ENCODE peak calls at places on chromosomes 16 and 17, in seven cellular contexts. I is tibial artery, H is HCT116, Y is Panc1, N is fibroblast of lung, P is psoas muscle, R is adrenal gland. F is an unnamed sample.

GRCh38 chr17:45171338-45172231 is 9.9 kb downstream of the HEXIM2 start:
- DNase-seq in I (peak), H (no peak), Y (no peak), N (peak), P (peak), R (no peak), F (no peak)

GRCh38 chr16:4743217-4743897 is 9.0 kb downstream of the DNAAF8 start:
- DNase-seq in I (no peak), H (no peak), Y (no peak), N (no peak), P (no peak), R (no peak), F (no peak)

GRCh38 chr17:39123627-39124026 is 27.8 kb downstream of the PLXDC1 start:
- DNase-seq in I (no peak), H (no peak), Y (no peak), N (no peak), P (no peak), R (no peak), F (no peak)

GRCh38 chr17:4856271-4856936 is 23.3 kb downstream of the MINK1 start:
- DNase-seq in I (no peak), H (no peak), Y (no peak), N (no peak), P (no peak), R (no peak), F (no peak)

GRCh38 chr16:69870761-69871160 is 80.4 kb upstream of the CLEC18A start:
- DNase-seq in I (no peak), H (no peak), Y (no peak), N (no peak), P (no peak), R (no peak), F (no peak)

GRCh38 chr16:2096853-2097620 is 38.7 kb downstream of the PKD1 start:
- DNase-seq in I (no peak), H (no peak), Y (no peak), N (no peak), P (no peak), R (no peak), F (no peak)

GRCh38 chr17:44308865-44309264 is 464 bp downstream of the RUNDC3A start:
- DNase-seq in I (no peak), H (no peak), Y (no peak), N (no peak), P (no peak), R (no peak), F (no peak)

GRCh38 chr17:82432017-82432416 is 13.6 kb upstream of the OGFOD3 start:
- DNase-seq in I (no peak), H (no peak), Y (no peak), N (no peak), P (no peak), R (no peak), F (no peak)

GRCh38 chr17:50203086-50203485 is 1.7 kb upstream of the COL1A1 start:
- DNase-seq in I (peak), H (no peak), Y (no peak), N (peak), P (no peak), R (no peak), F (no peak)

GRCh38 chr17:50199651-50200446 is 1.6 kb downstream of the COL1A1 start:
- DNase-seq in I (peak), H (peak), Y (no peak), N (peak), P (peak), R (peak), F (peak)

GRCh38 chr17:50201226-50201854 is at the start of gene COL1A1:
- DNase-seq in I (peak), H (no peak), Y (no peak), N (peak), P (peak), R (peak), F (no peak)

GRCh38 chr17:50199211-50199633 is 2.2 kb downstream of the COL1A1 start:
- DNase-seq in I (no peak), H (no peak), Y (no peak), N (no peak), P (no peak), R (no peak), F (no peak)

GRCh38 chr17:50200447-50201225 is 795 bp downstream of the COL1A1 start:
- DNase-seq in I (peak), H (peak), Y (peak), N (peak), P (peak), R (peak), F (no peak)
- H3K27ac ChIP-seq in I (peak), H (peak), Y (peak), N (peak), P (peak), R (no peak), F (peak)

GRCh38 chr17:74215332-74215727 is 2.0 kb downstream of the TTYH2 start:
- DNase-seq in I (no peak), H (no peak), Y (no peak), N (no peak), P (peak), R (no peak), F (no peak)

GRCh38 chr17:74212913-74213791 is at the start of gene TTYH2:
- DNase-seq in I (peak), H (peak), Y (no peak), N (peak), P (peak), R (peak), F (peak)

GRCh38 chr17:74213897-74214386 is 571 bp downstream of the TTYH2 start:
- DNase-seq in I (peak), H (no peak), Y (no peak), N (no peak), P (no peak), R (no peak), F (no peak)

GRCh38 chr17:74216505-74216904 is 3.1 kb downstream of the TTYH2 start:
- DNase-seq in I (no peak), H (no peak), Y (no peak), N (no peak), P (no peak), R (no peak), F (no peak)

DNA sequence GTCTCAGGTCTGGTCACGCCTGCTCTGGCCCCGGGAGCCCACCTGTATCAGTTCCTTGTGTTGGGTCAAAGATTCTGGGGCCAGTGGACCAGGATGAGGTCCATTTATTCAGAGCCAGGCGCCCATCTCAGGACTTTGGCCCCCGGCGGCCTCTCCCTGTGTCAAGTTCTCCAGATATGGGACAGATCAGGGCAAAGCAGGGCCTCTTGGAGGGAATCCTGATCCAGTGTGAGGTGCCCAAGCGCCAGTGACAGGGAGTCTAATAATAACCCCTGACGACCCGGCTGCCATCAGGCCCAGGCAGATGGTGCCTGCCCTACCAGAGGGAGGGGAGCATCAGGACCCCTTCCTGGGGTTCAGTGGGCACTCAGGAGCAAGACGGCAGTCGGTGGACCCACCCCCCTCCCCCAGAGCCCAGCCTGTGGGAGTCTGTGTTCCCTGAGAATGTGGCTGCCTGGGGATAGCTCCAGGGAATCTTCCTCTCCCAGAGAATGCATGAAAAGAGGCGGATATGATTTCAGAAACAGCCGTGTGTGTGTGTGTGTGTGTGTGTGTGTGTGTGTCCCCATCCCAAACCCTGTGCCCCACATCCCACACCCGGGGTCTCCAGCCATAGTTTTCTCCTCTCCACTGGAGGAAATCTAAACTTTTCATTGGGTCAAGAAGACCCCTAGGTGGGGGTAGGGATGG is 1.4 kb downstream of the TTYH2 start:
- DNase-seq in I (no peak), H (no peak), Y (no peak), N (no peak), P (peak), R (no peak), F (no peak)
- H3K4me3 ChIP-seq in I (peak), H (peak), Y (no peak), N (no peak), P (peak), R (no peak), F (peak)

DNA sequence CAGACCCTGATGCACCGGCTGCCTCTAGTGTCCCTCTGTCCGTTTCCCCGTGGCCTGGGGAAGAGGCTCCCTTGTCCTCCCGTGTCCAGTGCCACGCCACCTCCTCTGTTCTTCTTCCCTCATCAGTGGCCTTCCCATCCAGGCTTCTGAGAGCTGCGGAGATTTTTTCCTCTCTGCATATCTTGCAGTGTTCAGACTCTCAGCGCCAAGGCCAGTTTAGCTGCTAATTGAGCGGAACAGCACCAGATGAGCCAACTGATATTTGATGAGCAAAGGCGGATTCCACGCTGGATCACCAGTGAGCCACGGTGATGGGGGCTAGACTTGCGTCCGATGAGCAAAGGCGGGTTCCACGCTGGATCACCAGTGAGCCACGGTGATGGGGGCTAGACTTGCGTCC is 257.6 kb downstream of the FOXL1 start:
- DNase-seq in I (no peak), H (no peak), Y (no peak), N (no peak), P (no peak), R (no peak), F (no peak)
- H3K27ac ChIP-seq in I (no peak), H (no peak), Y (no peak), N (no peak), P (no peak), R (no peak), F (no peak)

DNA sequence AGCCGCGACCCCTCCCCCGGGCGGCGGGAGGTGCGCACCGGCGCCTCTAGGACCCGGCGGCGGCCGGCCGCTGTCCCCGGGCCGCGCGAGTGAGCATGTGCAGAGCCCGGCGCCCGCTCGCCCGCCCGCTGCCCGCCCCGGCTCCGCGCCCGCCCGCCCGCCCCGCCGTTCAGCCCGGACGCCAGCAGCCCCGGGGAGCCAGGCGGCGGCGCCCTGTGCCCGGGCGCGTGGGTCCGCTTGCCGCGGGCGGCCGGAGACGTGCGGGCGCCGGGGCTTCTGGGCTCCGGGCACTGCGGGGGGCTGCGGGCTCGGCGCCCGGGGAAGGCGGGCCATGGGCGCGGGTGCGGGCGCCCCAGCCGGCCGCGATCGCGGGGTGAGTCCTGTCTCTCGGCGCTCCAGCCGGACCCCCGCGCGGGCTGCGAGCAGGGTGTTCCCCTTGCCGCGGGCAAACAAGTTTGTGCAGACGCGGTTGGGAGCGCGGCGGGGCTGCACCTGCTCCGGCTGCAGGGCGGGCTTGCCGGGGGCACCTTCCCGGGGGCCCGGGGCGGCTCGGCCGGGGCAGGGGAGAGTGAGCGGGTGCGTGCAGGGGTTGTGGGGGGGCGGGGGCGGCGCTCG is at the start of gene WSCD1:
- DNase-seq in I (no peak), H (no peak), Y (no peak), N (no peak), P (peak), R (peak), F (no peak)
- H3K4me3 ChIP-seq in I (peak), H (no peak), Y (peak), N (no peak), P (peak), R (no peak), F (peak)

GRCh38 chr17:68383443-68384321 is 73.6 kb downstream of the WIPI1 start:
- DNase-seq in I (no peak), H (peak), Y (no peak), N (peak), P (peak), R (peak), F (peak)
- H3K27ac ChIP-seq in I (no peak), H (peak), Y (no peak), N (peak), P (peak), R (no peak), F (peak)

GRCh38 chr17:2058521-2059124 is 3.7 kb downstream of the HIC1 start:
- DNase-seq in I (peak), H (no peak), Y (no peak), N (peak), P (peak), R (peak), F (no peak)
- H3K4me3 ChIP-seq in I (peak), H (peak), Y (no peak), N (peak), P (peak), R (no peak), F (peak)

GRCh38 chr16:89925596-89926079 is 2.5 kb downstream of the TUBB3 start:
- DNase-seq in I (no peak), H (no peak), Y (no peak), N (peak), P (no peak), R (no peak), F (no peak)
- H3K27ac ChIP-seq in I (no peak), H (no peak), Y (peak), N (peak), P (no peak), R (no peak), F (peak)

DNA sequence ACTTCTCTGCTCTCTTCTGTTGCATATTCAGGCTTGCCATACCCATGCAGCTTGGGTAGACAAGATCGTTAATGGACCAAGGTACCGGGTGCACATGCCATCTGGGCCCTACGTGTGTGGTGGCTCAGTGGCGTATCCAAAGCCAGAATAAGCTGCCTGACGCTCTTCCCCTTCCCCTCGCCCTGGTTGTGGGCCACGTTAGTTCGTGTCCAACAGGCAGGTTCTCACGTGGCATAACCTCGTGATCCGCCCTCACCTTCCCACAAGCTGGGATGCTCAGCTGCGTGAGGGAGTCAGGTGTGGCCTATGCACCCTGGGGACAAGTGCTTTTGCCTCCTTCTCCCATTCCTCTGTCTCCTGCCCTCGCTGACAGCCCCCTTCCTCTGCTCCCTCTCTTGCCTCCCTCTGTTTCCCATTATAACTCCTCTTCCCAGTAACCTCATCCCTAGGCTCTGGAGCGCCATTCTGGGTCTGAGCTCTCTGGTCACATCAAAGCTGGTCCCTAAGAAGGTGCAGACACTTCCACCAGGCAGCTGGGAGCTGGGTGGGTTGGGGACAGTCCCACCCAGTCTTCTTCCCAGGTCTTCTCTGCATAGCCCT is 77.6 kb downstream of the PLD6 start:
- DNase-seq in I (no peak), H (no peak), Y (no peak), N (no peak), P (no peak), R (no peak), F (no peak)
- H3K4me3 ChIP-seq in I (no peak), H (no peak), Y (no peak), N (no peak), P (no peak), R (no peak), F (no peak)

GRCh38 chr16:64408699-64409098 is 713.2 kb downstream of the CDH11 start:
- DNase-seq in I (no peak), H (no peak), Y (no peak), N (no peak), P (no peak), R (no peak), F (no peak)

GRCh38 chr16:64410306-64410705 is 711.6 kb downstream of the CDH11 start:
- DNase-seq in I (no peak), H (no peak), Y (no peak), N (no peak), P (no peak), R (no peak), F (no peak)

GRCh38 chr16:64416232-64417010 is 705.4 kb downstream of the CDH11 start:
- DNase-seq in I (no peak), H (no peak), Y (no peak), N (peak), P (no peak), R (no peak), F (no peak)

GRCh38 chr16:64409762-64410161 is 712.1 kb downstream of the CDH11 start:
- DNase-seq in I (no peak), H (no peak), Y (no peak), N (peak), P (no peak), R (no peak), F (no peak)

GRCh38 chr16:64412578-64413280 is 709.1 kb downstream of the CDH11 start:
- DNase-seq in I (no peak), H (no peak), Y (no peak), N (peak), P (peak), R (peak), F (no peak)
- H3K27ac ChIP-seq in I (peak), H (no peak), Y (no peak), N (no peak), P (no peak), R (no peak), F (no peak)

F was measured in AG04450.